ENCODE peak calls at places on chromosomes 5 and 9, in seven cellular contexts. N is IMR-90, G is spleen, C is breast epithelium, O is A549, M is adrenal gland, K is tibial nerve. L is an unnamed sample.
A peak's percentile ranks its signal among the peaks of the same experiment; 100 is the strongest.

GRCh38 chr5:37900692-37901091 is 60.9 kb upstream of the GDNF start:
- DNase-seq in N (peak; percentile 53), C (no peak), K (peak; percentile 15), M (peak; percentile 25), O (no peak), G (no peak), L (peak; percentile 16)

GRCh38 chr9:116574027-116574679 is 113.0 kb upstream of the TRIM32 start:
- DNase-seq in N (peak; percentile 13), M (no peak), O (no peak), C (no peak), G (no peak), K (no peak), L (no peak)

GRCh38 chr5:179967489-179967888 is 59.8 kb upstream of the TBC1D9B start:
- DNase-seq in K (no peak), C (no peak), N (peak; percentile 20), M (no peak), O (no peak), G (no peak), L (no peak)

GRCh38 chr9:89226076-89226475 is 47.5 kb upstream of the SHC3 start:
- DNase-seq in K (no peak), N (peak; percentile 51), M (peak; percentile 17), G (no peak), C (no peak), O (no peak), L (no peak)

GRCh38 chr5:147949711-147950573 is 43.6 kb upstream of the C5orf46 start:
- DNase-seq in N (peak; percentile 39), G (no peak), O (peak; percentile 60), M (no peak), C (no peak), K (no peak), L (no peak)

GRCh38 chr9:3828495-3828894 is 302.7 kb upstream of the RFX3 start:
- DNase-seq in G (no peak), N (peak; percentile 67), O (no peak), K (no peak), C (no peak), M (no peak), L (no peak)

GRCh38 chr9:36503172-36504153 is 69.2 kb upstream of the MELK start:
- DNase-seq in O (no peak), N (peak; percentile 12), M (no peak), G (no peak), C (no peak), K (no peak), L (no peak)

GRCh38 chr5:142095651-142096330 is 12.8 kb upstream of the NDFIP1 start:
- DNase-seq in G (no peak), N (no peak), K (no peak), C (no peak), O (no peak), M (no peak), L (no peak)

GRCh38 chr5:156526081-156527017 is 199.4 kb downstream of the SGCD start:
- DNase-seq in M (no peak), C (no peak), G (no peak), N (peak; percentile 74), K (no peak), O (no peak), L (no peak)

GRCh38 chr5:127235136-127235535 is 55.5 kb upstream of the MEGF10 start:
- DNase-seq in N (no peak), K (no peak), O (no peak), G (no peak), M (no peak), C (no peak), L (no peak)

GRCh38 chr9:92964981-92965758 is 17.8 kb downstream of the FGD3 start:
- DNase-seq in O (no peak), M (no peak), K (no peak), G (peak; percentile 94), C (peak; percentile 37), N (no peak), L (peak; percentile 81)

GRCh38 chr5:148186248-148187003 is 16.4 kb upstream of the SPINK6 start:
- DNase-seq in K (peak; percentile 22), O (no peak), N (peak; percentile 22), M (no peak), C (no peak), G (no peak), L (no peak)

GRCh38 chr5:77558266-77558665 is 66.2 kb upstream of the WDR41 start:
- DNase-seq in O (no peak), M (no peak), G (no peak), C (no peak), K (no peak), N (no peak), L (no peak)

DNA sequence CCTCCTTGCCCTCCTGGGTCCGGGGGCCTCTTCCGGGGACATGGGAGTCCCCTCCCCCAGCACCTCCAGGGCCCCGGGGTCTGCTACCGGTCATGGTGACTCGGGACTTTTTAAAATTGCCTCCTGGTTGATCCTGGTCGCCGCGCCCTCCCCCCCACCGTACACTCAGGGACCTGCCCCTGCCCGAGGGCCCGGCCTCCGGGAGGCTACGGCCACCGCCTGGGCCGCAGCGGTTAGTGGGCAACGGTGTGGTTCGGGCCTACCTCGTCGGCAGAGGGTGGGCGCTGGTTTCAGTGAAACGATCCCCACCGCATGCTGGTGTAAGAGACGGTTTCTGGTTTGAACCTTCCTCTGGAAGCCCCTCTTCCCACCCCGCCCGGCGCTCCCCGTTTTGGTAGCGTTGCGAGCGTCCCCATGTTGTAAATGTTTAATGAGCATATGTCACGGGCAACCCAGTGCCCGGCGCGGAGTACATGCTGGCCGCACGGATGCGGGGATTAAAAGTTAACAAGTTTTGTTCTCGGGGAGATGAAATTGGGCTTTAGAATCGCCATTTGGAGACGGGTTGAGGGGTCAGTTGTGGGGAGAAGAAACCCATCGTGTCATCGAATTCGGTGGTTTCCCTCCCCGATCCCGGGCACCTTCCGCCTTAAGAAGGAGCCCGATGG is 1.2 kb downstream of the LARP1 start:
- DNase-seq in O (no peak), C (peak; percentile 58), M (peak; percentile 57), N (no peak), G (peak; percentile 91), K (no peak), L (peak; percentile 53)
- TF ChIP-seq POLR2A in O (no peak), C (no peak), M (no peak), N (peak; percentile 4), G (no peak), K (no peak), L (no peak)

GRCh38 chr9:95317893-95318211 is 343 bp upstream of the FANCC start:
- DNase-seq in G (no peak), C (no peak), O (no peak), N (no peak), M (no peak), K (no peak), L (no peak)

GRCh38 chr9:95315108-95315746 is 2.3 kb downstream of the FANCC start:
- DNase-seq in M (no peak), N (no peak), K (no peak), O (no peak), C (no peak), G (no peak), L (no peak)

GRCh38 chr9:95316274-95316673 is 1.2 kb downstream of the FANCC start:
- DNase-seq in O (no peak), M (no peak), C (no peak), G (no peak), K (no peak), N (no peak), L (no peak)

GRCh38 chr9:95316794-95317118 is 753 bp downstream of the FANCC start:
- DNase-seq in N (peak; percentile 50), K (peak; percentile 25), C (peak; percentile 55), M (peak; percentile 66), G (peak; percentile 88), O (peak; percentile 93), L (peak; percentile 78)

DNA sequence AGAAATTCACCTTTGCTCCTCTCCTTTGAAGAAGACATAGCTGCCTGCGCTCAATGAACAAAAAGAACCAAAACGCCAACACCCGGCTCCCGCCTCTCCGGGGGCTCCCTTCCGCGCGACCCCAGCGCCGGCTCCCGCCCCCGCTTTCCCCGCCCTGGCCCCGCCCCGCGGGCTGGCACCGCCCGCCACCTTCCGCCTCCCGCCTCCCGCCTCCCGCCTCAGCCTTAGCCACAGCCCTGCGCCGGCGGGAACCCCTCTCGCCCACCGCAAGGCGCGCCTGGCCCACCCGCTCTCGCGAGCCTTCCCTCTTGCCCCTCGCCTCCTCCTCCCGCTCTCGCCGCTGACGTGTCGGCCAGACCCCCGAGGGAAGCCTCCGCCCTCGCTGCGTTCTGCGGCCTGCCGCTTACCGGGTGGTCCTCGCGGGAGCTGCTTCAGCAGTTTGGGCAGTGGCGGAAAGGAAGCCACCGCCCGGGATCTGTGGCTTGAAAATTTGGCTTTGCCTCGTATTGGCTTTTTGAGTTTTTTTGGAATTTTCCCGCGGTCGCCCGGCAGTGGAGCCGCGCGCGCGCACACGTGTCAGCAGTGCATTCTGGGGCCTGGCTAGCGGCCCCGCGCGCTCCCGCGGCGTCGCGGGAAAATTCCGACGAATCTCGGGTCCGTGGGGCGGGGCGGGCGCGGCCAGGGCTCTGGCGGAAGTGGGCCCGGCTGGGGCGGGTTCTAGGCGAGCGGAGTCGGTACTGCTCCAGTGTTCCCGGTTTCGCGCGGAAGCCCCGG is at the start of gene FANCC:
- DNase-seq in G (peak; percentile 96), N (peak; percentile 86), C (peak; percentile 87), M (peak; percentile 94), K (peak; percentile 87), O (peak; percentile 84), L (peak; percentile 81)
- TF ChIP-seq POLR2A in G (no peak), N (peak; percentile 86), C (no peak), M (peak; percentile 62), K (no peak), O (peak; percentile 78), L (peak; percentile 29)

DNA sequence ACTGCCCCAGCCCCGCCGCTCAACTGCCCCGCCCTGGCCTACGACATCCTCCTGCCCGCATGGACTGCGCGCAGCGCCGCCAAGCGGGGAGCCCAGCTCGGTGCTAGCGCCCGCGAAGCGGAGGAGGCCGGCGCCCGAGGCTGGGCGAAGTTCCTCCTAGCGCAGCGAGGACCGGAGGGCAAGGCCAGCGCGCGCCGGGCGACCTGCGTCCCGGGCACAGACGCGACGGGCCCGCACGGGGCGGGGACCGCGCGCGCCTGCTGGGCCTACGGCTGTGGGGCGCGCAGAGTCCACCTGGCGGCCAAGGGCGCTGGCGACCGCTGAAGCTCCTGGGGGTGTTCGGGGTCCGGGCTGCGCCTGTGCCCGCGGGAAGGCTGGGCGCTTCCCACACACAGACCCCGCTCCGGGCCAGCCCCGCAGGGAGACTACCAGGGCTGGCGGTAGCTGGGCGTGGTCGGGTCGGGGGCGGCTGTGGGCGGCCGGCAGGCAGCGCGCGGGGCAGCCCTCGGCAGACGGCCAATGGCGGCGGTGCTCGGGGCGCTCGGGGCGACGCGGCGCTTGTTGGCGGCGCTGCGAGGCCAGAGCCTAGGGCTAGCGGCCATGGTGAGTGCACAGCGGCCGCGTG is at the start of gene PCBD2:
- DNase-seq in N (peak; percentile 83), O (peak; percentile 83), C (peak; percentile 87), K (peak; percentile 82), M (peak; percentile 93), G (peak; percentile 100), L (peak; percentile 88)
- TF ChIP-seq POLR2A in N (peak; percentile 34), O (peak; percentile 65), C (no peak), K (no peak), M (peak; percentile 76), G (no peak), L (peak; percentile 65)

GRCh38 chr5:66849803-66850202 is 253.6 kb downstream of the MAST4 start:
- DNase-seq in K (no peak), G (no peak), O (no peak), C (no peak), M (no peak), N (peak; percentile 55), L (no peak)

GRCh38 chr5:66850354-66851075 is 254.3 kb downstream of the MAST4 start:
- DNase-seq in G (no peak), O (no peak), M (no peak), C (no peak), K (no peak), N (peak; percentile 8), L (no peak)

GRCh38 chr5:66851306-66851705 is 255.1 kb downstream of the MAST4 start:
- DNase-seq in N (peak; percentile 15), G (no peak), K (no peak), M (no peak), O (no peak), C (no peak), L (no peak)

GRCh38 chr5:66854429-66854828 is 258.2 kb downstream of the MAST4 start:
- DNase-seq in C (no peak), G (no peak), M (no peak), N (no peak), O (no peak), K (no peak), L (no peak)

GRCh38 chr5:66848749-66849641 is 252.8 kb downstream of the MAST4 start:
- DNase-seq in K (no peak), C (no peak), M (no peak), O (no peak), G (no peak), N (peak; percentile 79), L (no peak)
- TF ChIP-seq POLR2A in K (no peak), C (no peak), M (no peak), O (no peak), G (no peak), N (no peak), L (no peak)

L was measured in Peyer's patch.